ENCODE peak calls at places on chromosomes 7 and 10, in nine cellular contexts. One of them, this sample, is unnamed.

GRCh38 chr7:47783456-47784240 is 164.6 kb downstream of the PKD1L1 start:
- DNase-seq in lower leg skin: no peak
- DNase-seq in left kidney: no peak
- DNase-seq in Calu3: peak; percentile 53
- DNase-seq in LoVo: peak; percentile 89
- DNase-seq in GM23338: no peak
- DNase-seq in hypothalamus: no peak
- DNase-seq in naive thymus-derived CD8-positive, alpha-beta T cell: no peak
- DNase-seq in T-helper 2 cell treated with Interferon-gamma antibody and Interleukin-4, amounts not matched to agents 5 μg/mL and 100 μg/mL, for 36 hours: no peak
- DNase-seq in this sample: peak; percentile 84

GRCh38 chr7:16417958-16418357 is 3.4 kb downstream of the CRPPA start:
- DNase-seq in lower leg skin: no peak
- DNase-seq in left kidney: no peak
- DNase-seq in Calu3: no peak
- DNase-seq in LoVo: peak; percentile 26
- DNase-seq in GM23338: no peak
- DNase-seq in hypothalamus: no peak
- DNase-seq in naive thymus-derived CD8-positive, alpha-beta T cell: no peak
- DNase-seq in T-helper 2 cell treated with Interferon-gamma antibody and Interleukin-4, amounts not matched to agents 5 μg/mL and 100 μg/mL, for 36 hours: no peak
- DNase-seq in this sample: no peak

GRCh38 chr7:467393-467828 is 52.2 kb downstream of the PDGFA start:
- DNase-seq in lower leg skin: peak; percentile 36
- DNase-seq in left kidney: no peak
- DNase-seq in Calu3: no peak
- DNase-seq in LoVo: no peak
- DNase-seq in GM23338: no peak
- DNase-seq in hypothalamus: no peak
- DNase-seq in naive thymus-derived CD8-positive, alpha-beta T cell: peak; percentile 0
- DNase-seq in T-helper 2 cell treated with Interferon-gamma antibody and Interleukin-4, amounts not matched to agents 5 μg/mL and 100 μg/mL, for 36 hours: no peak
- DNase-seq in this sample: no peak

GRCh38 chr7:126495001-126495400 is 757.7 kb downstream of the GRM8 start:
- DNase-seq in lower leg skin: no peak
- DNase-seq in left kidney: no peak
- DNase-seq in Calu3: no peak
- DNase-seq in LoVo: no peak
- DNase-seq in GM23338: no peak
- DNase-seq in hypothalamus: no peak
- DNase-seq in naive thymus-derived CD8-positive, alpha-beta T cell: no peak
- DNase-seq in T-helper 2 cell treated with Interferon-gamma antibody and Interleukin-4, amounts not matched to agents 5 μg/mL and 100 μg/mL, for 36 hours: no peak
- DNase-seq in this sample: no peak

GRCh38 chr7:36157506-36158320 is 4.7 kb downstream of the EEPD1 start:
- DNase-seq in lower leg skin: no peak
- DNase-seq in left kidney: no peak
- DNase-seq in Calu3: no peak
- DNase-seq in LoVo: no peak
- DNase-seq in GM23338: no peak
- DNase-seq in hypothalamus: no peak
- DNase-seq in naive thymus-derived CD8-positive, alpha-beta T cell: no peak
- DNase-seq in T-helper 2 cell treated with Interferon-gamma antibody and Interleukin-4, amounts not matched to agents 5 μg/mL and 100 μg/mL, for 36 hours: no peak
- DNase-seq in this sample: no peak

GRCh38 chr7:99108615-99109014 is 35.3 kb downstream of the SMURF1 start:
- DNase-seq in lower leg skin: no peak
- DNase-seq in left kidney: no peak
- DNase-seq in Calu3: no peak
- DNase-seq in LoVo: no peak
- DNase-seq in GM23338: no peak
- DNase-seq in hypothalamus: no peak
- DNase-seq in naive thymus-derived CD8-positive, alpha-beta T cell: no peak
- DNase-seq in T-helper 2 cell treated with Interferon-gamma antibody and Interleukin-4, amounts not matched to agents 5 μg/mL and 100 μg/mL, for 36 hours: no peak
- DNase-seq in this sample: no peak

GRCh38 chr7:47404005-47404404 is 177.9 kb downstream of the TNS3 start:
- DNase-seq in lower leg skin: peak; percentile 6
- DNase-seq in left kidney: no peak
- DNase-seq in Calu3: no peak
- DNase-seq in LoVo: no peak
- DNase-seq in GM23338: no peak
- DNase-seq in hypothalamus: no peak
- DNase-seq in naive thymus-derived CD8-positive, alpha-beta T cell: no peak
- DNase-seq in T-helper 2 cell treated with Interferon-gamma antibody and Interleukin-4, amounts not matched to agents 5 μg/mL and 100 μg/mL, for 36 hours: peak; percentile 43
- DNase-seq in this sample: no peak

GRCh38 chr10:110387983-110388681 is 83.4 kb upstream of the SMNDC1 start:
- DNase-seq in lower leg skin: no peak
- DNase-seq in left kidney: no peak
- DNase-seq in Calu3: no peak
- DNase-seq in LoVo: peak; percentile 58
- DNase-seq in GM23338: no peak
- DNase-seq in hypothalamus: no peak
- DNase-seq in naive thymus-derived CD8-positive, alpha-beta T cell: no peak
- DNase-seq in T-helper 2 cell treated with Interferon-gamma antibody and Interleukin-4, amounts not matched to agents 5 μg/mL and 100 μg/mL, for 36 hours: peak; percentile 56
- DNase-seq in this sample: no peak

GRCh38 chr7:76002822-76003221 is 8.4 kb upstream of the TMEM120A start:
- DNase-seq in lower leg skin: no peak
- DNase-seq in left kidney: no peak
- DNase-seq in Calu3: no peak
- DNase-seq in LoVo: no peak
- DNase-seq in GM23338: no peak
- DNase-seq in hypothalamus: no peak
- DNase-seq in naive thymus-derived CD8-positive, alpha-beta T cell: no peak
- DNase-seq in T-helper 2 cell treated with Interferon-gamma antibody and Interleukin-4, amounts not matched to agents 5 μg/mL and 100 μg/mL, for 36 hours: no peak
- DNase-seq in this sample: no peak

GRCh38 chr7:30224511-30225031 is 59.8 kb upstream of the ZNRF2 start:
- DNase-seq in lower leg skin: no peak
- DNase-seq in left kidney: no peak
- DNase-seq in Calu3: no peak
- DNase-seq in LoVo: peak; percentile 16
- DNase-seq in GM23338: no peak
- DNase-seq in hypothalamus: no peak
- DNase-seq in naive thymus-derived CD8-positive, alpha-beta T cell: no peak
- DNase-seq in T-helper 2 cell treated with Interferon-gamma antibody and Interleukin-4, amounts not matched to agents 5 μg/mL and 100 μg/mL, for 36 hours: no peak
- DNase-seq in this sample: no peak

This sample was measured in glomerular endothelial cell.